ENCODE peak calls at places on chromosomes 6 and 20, in six cellular contexts. C is NCI-H1092; P is NCI-H460; L is activated T-cell treated with anti-CD3 and anti-CD28 coated beads, Interleukin-2, amount 50 U/mL, for 72 hours; Z is ACHN; U is smooth muscle cell of the brain vasculature. Y is an unnamed sample.

GRCh38 chr20:34525709-34526416 is 9.6 kb downstream of the DYNLRB1 start:
- DNase-seq in L (no peak), U (peak), C (no peak), Z (peak), P (peak), Y (no peak)

GRCh38 chr6:160438481-160438880 is 90.3 kb downstream of the SLC22A3 start:
- DNase-seq in U (no peak), L (no peak), P (no peak), C (no peak), Z (no peak), Y (no peak)

GRCh38 chr6:42279144-42279781 is 61.6 kb upstream of the MRPS10 start:
- DNase-seq in P (no peak), L (peak), U (no peak), C (no peak), Z (peak), Y (no peak)

GRCh38 chr6:70281923-70282902 is 20.7 kb downstream of the COL9A1 start:
- DNase-seq in P (no peak), L (no peak), U (no peak), Z (no peak), C (no peak), Y (no peak)

GRCh38 chr6:71510057-71510713 is 221.6 kb downstream of the OGFRL1 start:
- DNase-seq in U (peak), C (no peak), P (peak), Z (peak), L (no peak), Y (no peak)

GRCh38 chr6:22601941-22602340 is 32.6 kb downstream of the HDGFL1 start:
- DNase-seq in Z (no peak), L (no peak), U (no peak), C (no peak), P (no peak), Y (no peak)

GRCh38 chr6:153814136-153814535 is 224.9 kb upstream of the OPRM1 start:
- DNase-seq in U (no peak), L (no peak), C (no peak), P (no peak), Z (peak), Y (no peak)

GRCh38 chr6:79277109-79277508 is 42.6 kb upstream of the HMGN3 start:
- DNase-seq in C (no peak), Z (peak), U (no peak), L (no peak), P (no peak), Y (no peak)

GRCh38 chr6:5136856-5137255 is 51.7 kb downstream of the PPP1R3G start:
- DNase-seq in U (no peak), Z (no peak), L (no peak), C (no peak), P (no peak), Y (no peak)

GRCh38 chr6:149484733-149485700 is at the start of gene ZC3H12D:
- DNase-seq in L (peak), P (peak), U (peak), C (no peak), Z (peak), Y (peak)

GRCh38 chr20:53857723-53858236 is 212.6 kb downstream of the BCAS1 start:
- DNase-seq in C (no peak), P (no peak), Z (no peak), U (no peak), L (no peak), Y (no peak)

GRCh38 chr20:37358366-37359150 is 12.6 kb downstream of the SRC start:
- DNase-seq in P (no peak), L (no peak), C (no peak), U (no peak), Z (no peak), Y (no peak)

GRCh38 chr6:168049277-168049676 is 29.7 kb downstream of the FRMD1 start:
- DNase-seq in P (no peak), C (no peak), L (no peak), U (no peak), Z (no peak), Y (no peak)

GRCh38 chr6:14046476-14047068 is 71.0 kb upstream of the CD83 start:
- DNase-seq in P (peak), C (no peak), L (peak), Z (peak), U (no peak), Y (peak)

GRCh38 chr6:135458051-135458450 is 39.5 kb downstream of the AHI1 start:
- DNase-seq in C (no peak), P (no peak), Z (no peak), L (no peak), U (no peak), Y (no peak)

GRCh38 chr6:138555294-138555988 is 56.1 kb upstream of the NHSL1 start:
- DNase-seq in C (no peak), L (no peak), U (no peak), Z (peak), P (no peak), Y (no peak)

GRCh38 chr6:30707281-30707850 is 9.7 kb downstream of the MDC1 start:
- DNase-seq in L (no peak), U (no peak), Z (no peak), C (peak), P (no peak), Y (no peak)

GRCh38 chr6:118784641-118785164 is 109.2 kb upstream of the ASF1A start:
- DNase-seq in C (no peak), U (no peak), P (no peak), Z (no peak), L (no peak), Y (no peak)

GRCh38 chr6:89536230-89536629 is 102.3 kb downstream of the LYRM2 start:
- DNase-seq in P (no peak), U (no peak), L (no peak), C (no peak), Z (no peak), Y (no peak)

GRCh38 chr6:111469543-111469942 is 13.5 kb downstream of the REV3L start:
- DNase-seq in P (no peak), L (no peak), U (no peak), Z (no peak), C (no peak), Y (no peak)

GRCh38 chr6:89273816-89274215 is 41.3 kb downstream of the GABRR2 start:
- DNase-seq in Z (no peak), L (no peak), P (no peak), U (no peak), C (no peak), Y (no peak)

GRCh38 chr20:37230200-37230599 is 31.4 kb downstream of the GHRH start:
- DNase-seq in P (no peak), Z (no peak), C (no peak), U (no peak), L (no peak), Y (no peak)

GRCh38 chr20:62543470-62544302 is 67.9 kb upstream of the GATA5 start:
- DNase-seq in P (no peak), U (no peak), Z (no peak), C (no peak), L (no peak), Y (no peak)

GRCh38 chr20:51326241-51326819 is 216.2 kb downstream of the NFATC2 start:
- DNase-seq in U (no peak), P (peak), L (peak), C (no peak), Z (peak), Y (peak)

GRCh38 chr20:38043512-38044300 is 10.2 kb downstream of the RPRD1B start:
- DNase-seq in Z (peak), U (no peak), P (no peak), C (no peak), L (peak), Y (peak)

GRCh38 chr20:53194891-53195290 is 222.7 kb downstream of the TSHZ2 start:
- DNase-seq in Z (no peak), L (no peak), C (no peak), P (no peak), U (no peak), Y (no peak)

GRCh38 chr20:6388666-6389197 is 265.9 kb upstream of the FERMT1 start:
- DNase-seq in C (no peak), P (no peak), L (no peak), Z (no peak), U (no peak), Y (no peak)

GRCh38 chr20:48143435-48144081 is 358.3 kb upstream of the SULF2 start:
- DNase-seq in Z (no peak), L (no peak), P (no peak), C (peak), U (no peak), Y (no peak)

GRCh38 chr6:42249279-42249678 is 31.6 kb upstream of the MRPS10 start:
- DNase-seq in U (no peak), L (no peak), C (no peak), Z (no peak), P (no peak), Y (no peak)

GRCh38 chr6:2581611-2582010 is 169.1 kb downstream of the MYLK4 start:
- DNase-seq in Z (no peak), P (no peak), U (no peak), L (no peak), C (no peak), Y (no peak)

GRCh38 chr20:43220612-43221011 is 30.9 kb upstream of the PTPRT start:
- DNase-seq in L (no peak), Z (peak), C (no peak), P (no peak), U (no peak), Y (no peak)

GRCh38 chr20:35831029-35831428 is 59.2 kb downstream of the PHF20 start:
- DNase-seq in P (no peak), U (no peak), Z (no peak), L (no peak), C (no peak), Y (no peak)

GRCh38 chr6:38997128-38997761 is 51.3 kb upstream of the GLP1R start:
- DNase-seq in L (peak), U (no peak), C (peak), Z (peak), P (no peak), Y (peak)

GRCh38 chr6:63458480-63459115 is 113.7 kb upstream of the LOC128125822 start:
- DNase-seq in P (no peak), Z (no peak), C (no peak), U (no peak), L (no peak), Y (no peak)

GRCh38 chr20:3635346-3635745 is 27.9 kb downstream of the GFRA4 start:
- DNase-seq in C (no peak), L (no peak), Z (no peak), U (no peak), P (no peak), Y (no peak)

GRCh38 chr20:1462001-1462400 is 4.6 kb downstream of the NSFL1C start:
- DNase-seq in Z (no peak), P (no peak), L (no peak), C (no peak), U (no peak), Y (no peak)

GRCh38 chr20:13736792-13737191 is 47.9 kb downstream of the ESF1 start:
- DNase-seq in U (no peak), L (no peak), Z (no peak), P (no peak), C (no peak), Y (no peak)

GRCh38 chr6:142387997-142388815 is 86.4 kb downstream of the ADGRG6 start:
- DNase-seq in U (no peak), P (no peak), L (no peak), C (no peak), Z (peak), Y (no peak)

Y was measured in activated naive CD4-positive, alpha-beta T cell treated with Interleukin-2 at 50 U/mL for 16 hours.